ENCODE peak calls at places on chromosomes 1 and 21, in ten cellular contexts. J, T, M, P, X, S, R, Q, U and F are unnamed samples.

GRCh38 chr1:217721692-217722091 is 90.5 kb downstream of the SPATA17 start:
- DNase-seq in U (no peak), R (no peak), T (no peak), X (no peak), P (no peak), J (no peak), M (no peak), S (no peak), Q (peak), F (no peak)

GRCh38 chr1:95467036-95467435 is 233.0 kb downstream of the RWDD3 start:
- DNase-seq in J (no peak), U (no peak), Q (peak), P (no peak), R (no peak), M (no peak), X (no peak), T (peak), S (no peak), F (no peak)

GRCh38 chr21:41712201-41712600 is 54.7 kb downstream of the RIPK4 start:
- DNase-seq in U (no peak), M (no peak), J (no peak), P (no peak), X (no peak), T (no peak), R (no peak), Q (no peak), S (no peak), F (no peak)

GRCh38 chr1:155729031-155729898 is 40.4 kb downstream of the DAP3 start:
- DNase-seq in M (peak), J (peak), P (peak), Q (peak), R (peak), X (peak), S (peak), U (peak), T (peak), F (peak)

GRCh38 chr1:182634306-182635072 is 30.3 kb upstream of the RGS16 start:
- DNase-seq in S (peak), U (peak), Q (no peak), M (no peak), T (no peak), R (no peak), P (no peak), X (no peak), J (no peak), F (no peak)

GRCh38 chr21:44059710-44060109 is 47.5 kb upstream of the PWP2 start:
- DNase-seq in U (no peak), X (no peak), T (no peak), J (peak), P (no peak), S (no peak), M (no peak), Q (no peak), R (no peak), F (no peak)

GRCh38 chr1:201696217-201696761 is 132.7 kb upstream of the IPO9 start:
- DNase-seq in U (peak), T (peak), J (peak), S (no peak), Q (peak), X (peak), M (no peak), P (peak), R (peak), F (no peak)

GRCh38 chr1:64396817-64397216 is 73.1 kb upstream of the CACHD1 start:
- DNase-seq in U (no peak), R (no peak), X (no peak), J (no peak), Q (no peak), T (no peak), P (no peak), M (no peak), S (peak), F (no peak)

GRCh38 chr1:41957568-41957967 is 38.8 kb upstream of the HIVEP3 start:
- DNase-seq in T (peak), M (no peak), J (no peak), X (no peak), P (no peak), R (no peak), Q (peak), S (no peak), U (no peak), F (no peak)

GRCh38 chr1:86516366-86516765 is 30.5 kb upstream of the CLCA4 start:
- DNase-seq in X (no peak), U (no peak), M (no peak), T (peak), R (no peak), J (no peak), P (no peak), S (no peak), Q (peak), F (no peak)

GRCh38 chr1:17001760-17002523 is 9.8 kb downstream of the ATP13A2 start:
- DNase-seq in R (no peak), S (no peak), Q (no peak), U (no peak), T (no peak), M (no peak), P (no peak), J (no peak), X (no peak), F (no peak)

GRCh38 chr1:214248294-214249082 is 32.5 kb upstream of the SMYD2 start:
- DNase-seq in T (peak), M (no peak), Q (peak), S (no peak), R (no peak), J (no peak), P (no peak), X (no peak), U (no peak), F (no peak)

GRCh38 chr1:63622847-63623566 is 29.8 kb downstream of the PGM1 start:
- DNase-seq in R (no peak), X (no peak), Q (no peak), P (no peak), U (no peak), J (peak), S (no peak), T (no peak), M (no peak), F (no peak)

GRCh38 chr1:212247179-212247721 is 38.0 kb upstream of the PPP2R5A start:
- DNase-seq in X (peak), J (no peak), T (peak), U (no peak), R (peak), Q (no peak), P (no peak), M (peak), S (no peak), F (no peak)